ENCODE peak calls at places on chromosomes 12 and 14, in seven cellular contexts. H is lung, E is left ventricle myocardium inferior, F is K562, W is sigmoid colon, R is H7, K is left lung. Z is an unnamed sample.

GRCh38 chr12:124867389-124867930 is 3.8 kb upstream of the SCARB1 start:
- DNase-seq in E (no peak), W (no peak), F (peak; percentile 49), H (no peak), R (no peak), K (no peak), Z (no peak)

GRCh38 chr12:112303004-112303403 is 79.2 kb downstream of the HECTD4 start:
- DNase-seq in F (no peak), H (no peak), K (no peak), E (no peak), R (no peak), W (no peak), Z (no peak)

GRCh38 chr14:74936151-74936550 is 13.1 kb upstream of the RPS6KL1 start:
- DNase-seq in W (no peak), H (no peak), E (no peak), K (peak; percentile 14), R (no peak), F (no peak), Z (no peak)

GRCh38 chr12:92036061-92036620 is 109.5 kb downstream of the BTG1 start:
- DNase-seq in E (no peak), K (no peak), W (no peak), R (no peak), F (no peak), H (no peak), Z (no peak)

GRCh38 chr12:124545508-124546418 is 21.6 kb downstream of the NCOR2 start:
- DNase-seq in K (no peak), E (no peak), F (no peak), H (no peak), W (no peak), R (no peak), Z (no peak)

GRCh38 chr12:9794484-9795063 is 32.7 kb upstream of the KLRF1 start:
- DNase-seq in E (no peak), F (peak; percentile 7), W (no peak), R (no peak), H (no peak), K (no peak), Z (no peak)

GRCh38 chr12:39095636-39096330 is 190.4 kb upstream of the CPNE8 start:
- DNase-seq in K (no peak), F (no peak), R (no peak), W (no peak), E (no peak), H (no peak), Z (no peak)

GRCh38 chr12:79451988-79452387 is 238.8 kb downstream of the PAWR start:
- DNase-seq in F (no peak), K (peak; percentile 41), R (no peak), H (no peak), E (peak; percentile 38), W (peak; percentile 85), Z (no peak)

GRCh38 chr12:127926004-127926403 is 341.0 kb upstream of the TMEM132C start:
- DNase-seq in F (no peak), E (no peak), R (peak; percentile 40), K (no peak), W (no peak), H (no peak), Z (no peak)

GRCh38 chr12:40055227-40055579 is 50.7 kb downstream of the SLC2A13 start:
- DNase-seq in R (no peak), E (no peak), H (no peak), W (no peak), F (no peak), K (no peak), Z (no peak)

GRCh38 chr12:19712041-19712440 is 272.7 kb downstream of the AEBP2 start:
- DNase-seq in F (no peak), H (no peak), K (no peak), E (no peak), R (no peak), W (no peak), Z (no peak)

GRCh38 chr12:40063424-40063823 is 42.5 kb downstream of the SLC2A13 start:
- DNase-seq in R (no peak), H (no peak), E (no peak), F (no peak), K (no peak), W (no peak), Z (peak; percentile 26)

GRCh38 chr14:104661086-104661485 is 28.3 kb upstream of the INF2 start:
- DNase-seq in R (peak; percentile 44), E (no peak), H (no peak), K (no peak), F (no peak), W (no peak), Z (no peak)

GRCh38 chr14:104660597-104660996 is 28.8 kb upstream of the INF2 start:
- DNase-seq in E (no peak), W (no peak), K (no peak), F (no peak), H (no peak), R (peak; percentile 69), Z (no peak)

GRCh38 chr14:104659146-104659545 is 30.3 kb upstream of the INF2 start:
- DNase-seq in E (no peak), W (no peak), K (no peak), F (no peak), R (peak; percentile 68), H (no peak), Z (no peak)

GRCh38 chr14:104658325-104658712 is 31.1 kb upstream of the INF2 start:
- DNase-seq in W (no peak), R (peak; percentile 42), K (no peak), F (no peak), H (no peak), E (no peak), Z (no peak)

GRCh38 chr14:104659764-104660523 is 29.5 kb upstream of the INF2 start:
- DNase-seq in H (no peak), F (no peak), E (no peak), W (no peak), K (no peak), R (peak; percentile 65), Z (no peak)
- H3K4me3 ChIP-seq in H (no peak overlapping the region), F (no peak overlapping the region), E (no peak overlapping the region), W (no peak overlapping the region), K (no peak overlapping the region), R (no peak overlapping the region), Z (no peak overlapping the region)

GRCh38 chr12:104669851-104670337 is 213.1 kb downstream of the CHST11 start:
- DNase-seq in F (no peak), W (peak; percentile 88), H (peak; percentile 66), E (peak; percentile 59), K (peak; percentile 64), R (no peak), Z (no peak)
- H3K36me3 ChIP-seq in F (peaks cover 7% of the 10 kb centered on the region), W (no peaks in the 10 kb centered on the region), H (no peaks in the 10 kb centered on the region), E (no peaks in the 10 kb centered on the region), K (no peaks in the 10 kb centered on the region), R (no peaks in the 10 kb centered on the region), Z (no peaks in the 10 kb centered on the region)

DNA sequence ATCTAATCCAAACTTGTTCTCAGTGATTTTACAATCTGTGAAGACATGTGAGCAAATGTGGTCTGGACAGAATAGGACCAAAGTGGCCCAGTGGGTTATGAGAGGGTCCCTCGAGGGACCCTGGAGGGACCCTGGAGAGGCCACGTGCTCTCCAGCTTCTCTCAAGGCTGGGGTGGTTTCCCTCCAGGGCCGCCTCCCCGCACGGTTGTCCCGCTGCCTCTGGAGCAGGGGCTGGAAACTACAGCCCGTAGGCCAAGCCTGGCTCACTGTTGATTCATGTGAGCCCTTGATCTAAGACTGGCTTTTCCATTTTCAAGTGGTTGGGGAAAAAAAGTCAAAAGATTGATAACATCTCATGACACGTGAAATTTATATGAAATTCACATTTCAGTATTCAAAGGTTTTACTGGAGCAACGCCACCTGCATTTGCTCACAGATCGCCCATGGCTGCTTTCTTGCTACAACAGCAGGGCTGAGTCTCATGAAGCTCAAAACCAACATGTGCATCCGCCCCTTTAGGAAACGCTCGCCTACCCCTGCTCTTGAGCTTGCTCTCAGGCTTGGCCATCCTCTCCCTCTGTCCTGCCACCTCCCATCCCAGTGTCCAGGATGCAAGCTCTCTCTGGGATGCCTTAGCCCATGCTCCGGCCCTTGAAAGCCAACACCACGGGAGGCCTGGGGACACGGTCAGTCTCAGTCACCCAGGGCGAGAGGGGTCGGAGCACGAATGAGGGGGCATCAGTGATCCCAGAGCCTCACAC is 12.1 kb upstream of the LRTM2 start:
- DNase-seq in R (peak; percentile 53), F (no peak), K (peak; percentile 22), W (no peak), H (no peak), E (peak; percentile 9), Z (no peak)
- H3K4me3 ChIP-seq in R (no peak overlapping the region), F (no peak overlapping the region), K (no peak overlapping the region), W (no peak overlapping the region), H (no peak overlapping the region), E (no peak overlapping the region), Z (no peak overlapping the region)

DNA sequence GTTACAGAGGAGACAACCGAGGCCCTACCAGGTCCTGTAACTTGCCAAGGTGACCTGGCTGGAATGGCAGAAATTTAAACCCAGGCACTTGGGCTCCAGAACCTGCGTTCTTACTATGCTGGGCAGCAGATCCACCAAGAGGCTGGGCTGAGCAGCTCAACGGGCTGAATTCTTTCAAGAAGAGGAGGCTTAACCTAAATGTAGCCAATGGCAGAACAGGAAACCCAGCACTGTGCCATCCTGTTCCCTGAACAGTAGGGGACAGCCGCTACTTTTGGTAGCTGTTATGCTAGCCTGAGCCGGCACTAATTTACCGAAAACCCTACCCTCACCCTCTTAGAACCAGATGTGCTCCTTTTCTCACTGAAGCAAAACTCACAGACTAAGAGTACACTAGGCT is 86.1 kb downstream of the ACTN1 start:
- DNase-seq in R (no peak), K (no peak), E (no peak), F (no peak), H (no peak), W (peak; percentile 59), Z (no peak)
- H3K36me3 ChIP-seq in R (peaks cover 49% of the 10 kb centered on the region), K (peaks cover 98% of the 10 kb centered on the region), E (peaks cover 70% of the 10 kb centered on the region), F (peaks cover 44% of the 10 kb centered on the region), H (peaks cover 64% of the 10 kb centered on the region), W (peaks cover 55% of the 10 kb centered on the region), Z (peaks cover 54% of the 10 kb centered on the region)

DNA sequence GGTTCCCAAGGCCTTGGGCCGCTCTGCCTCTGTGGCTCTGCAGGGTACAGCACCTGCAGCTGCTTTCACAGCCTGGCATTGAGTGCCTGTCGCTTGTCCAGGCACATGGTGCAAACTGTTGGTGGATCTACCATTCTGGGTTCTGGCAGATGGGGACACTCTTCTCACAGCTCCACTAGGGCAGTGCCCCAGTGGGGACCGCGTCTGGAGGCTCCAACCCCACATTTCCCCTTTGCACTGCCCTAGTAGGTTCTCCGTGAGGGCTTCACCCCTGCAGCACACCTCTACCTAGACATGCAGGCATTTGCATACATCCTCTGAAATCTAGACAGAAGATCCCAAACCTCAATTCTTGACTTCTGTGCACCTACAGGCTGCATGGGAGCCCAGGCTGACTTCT is 19.2 kb upstream of the ASPG start:
- DNase-seq in R (no peak), H (no peak), E (no peak), K (no peak), F (no peak), W (no peak), Z (no peak)
- H3K4me3 ChIP-seq in R (no peak overlapping the region), H (no peak overlapping the region), E (no peak overlapping the region), K (no peak overlapping the region), F (no peak overlapping the region), W (no peak overlapping the region), Z (no peak overlapping the region)

Z was measured in HAP-1.